ENCODE peak calls at places on chromosome 12, in five cellular contexts. G is stomach, A is BE2C, J is A549, K is GM12878. O is an unnamed sample.

GRCh38 chr12:119592232-119592631 is 1.3 kb upstream of the TMEM233 start:
- DNase-seq in G (no peak), A (no peak), J (no peak), K (no peak), O (no peak)

GRCh38 chr12:23895792-23896218 is 53.7 kb downstream of the SOX5 start:
- DNase-seq in G (no peak), A (no peak), J (no peak), K (no peak), O (no peak)

GRCh38 chr12:92810370-92810769 is 107.6 kb downstream of the PLEKHG7 start:
- DNase-seq in G (no peak), A (no peak), J (no peak), K (peak; percentile 13), O (no peak)

GRCh38 chr12:121033625-121034349 is 5.3 kb downstream of the OASL start:
- DNase-seq in G (peak; percentile 38), A (no peak), J (peak; percentile 42), K (peak; percentile 38), O (no peak)

GRCh38 chr12:71567562-71567961 is 96.1 kb downstream of the ZFC3H1 start:
- DNase-seq in G (no peak), A (no peak), J (no peak), K (no peak), O (no peak)

GRCh38 chr12:117884161-117884560 is 84.6 kb downstream of the KSR2 start:
- DNase-seq in G (no peak), A (no peak), J (no peak), K (no peak), O (no peak)

GRCh38 chr12:121223283-121223946 is 13.5 kb downstream of the P2RX4 start:
- DNase-seq in G (peak; percentile 52), A (peak; percentile 39), J (no peak), K (no peak), O (peak; percentile 48)

GRCh38 chr12:115203661-115204060 is 519.7 kb upstream of the TBX3 start:
- DNase-seq in G (no peak), A (no peak), J (no peak), K (no peak), O (no peak)

GRCh38 chr12:88951860-88952483 is 371.7 kb upstream of the KITLG start:
- DNase-seq in G (no peak), A (no peak), J (no peak), K (no peak), O (no peak)

GRCh38 chr12:76244298-76244697 is 103.9 kb downstream of the BBS10 start:
- DNase-seq in G (no peak), A (no peak), J (no peak), K (no peak), O (no peak)

GRCh38 chr12:79687711-79688270 is 3.0 kb downstream of the PAWR start:
- DNase-seq in G (no peak), A (no peak), J (no peak), K (no peak), O (no peak)

GRCh38 chr12:10310926-10311705 is 3.4 kb downstream of the KLRD1 start:
- DNase-seq in G (no peak), A (no peak), J (no peak), K (no peak), O (no peak)

GRCh38 chr12:55746147-55746912 is 3.4 kb downstream of the GDF11 start:
- DNase-seq in G (no peak), A (no peak), J (no peak), K (no peak), O (no peak)

GRCh38 chr12:507261-507853 is 47.6 kb downstream of the B4GALNT3 start:
- DNase-seq in G (peak; percentile 37), A (no peak), J (no peak), K (no peak), O (no peak)

GRCh38 chr12:96194901-96195844 is 998 bp downstream of the ELK3 start:
- DNase-seq in G (peak; percentile 54), A (peak; percentile 52), J (peak; percentile 71), K (peak; percentile 80), O (peak; percentile 41)

GRCh38 chr12:39931857-39932256 is 174.0 kb downstream of the SLC2A13 start:
- DNase-seq in G (no peak), A (no peak), J (no peak), K (no peak), O (no peak)

GRCh38 chr12:121358093-121358492 is 5.9 kb upstream of the ANAPC5 start:
- DNase-seq in G (no peak), A (no peak), J (no peak), K (no peak), O (no peak)

GRCh38 chr12:124581299-124581698 is 13.9 kb upstream of the NCOR2 start:
- DNase-seq in G (no peak), A (no peak), J (no peak), K (no peak), O (no peak)

GRCh38 chr12:110639336-110640178 is 25.6 kb downstream of the TCTN1 start:
- DNase-seq in G (no peak), A (no peak), J (no peak), K (no peak), O (no peak)

GRCh38 chr12:43951286-43951685 is 115.4 kb downstream of the TMEM117 start:
- DNase-seq in G (no peak), A (no peak), J (no peak), K (no peak), O (no peak)

GRCh38 chr12:113231275-113232231 is 10.3 kb downstream of the TPCN1 start:
- DNase-seq in G (peak; percentile 15), A (no peak), J (no peak), K (no peak), O (no peak)

GRCh38 chr12:76266797-76267196 is 81.4 kb downstream of the BBS10 start:
- DNase-seq in G (no peak), A (no peak), J (no peak), K (no peak), O (no peak)

GRCh38 chr12:52924764-52925716 is 20.2 kb upstream of the KRT8 start:
- DNase-seq in G (no peak), A (peak; percentile 45), J (peak; percentile 85), K (no peak), O (no peak)
- H3K4me1 ChIP-seq in G (peaks cover 43% of the 10 kb centered on the region), A (peaks cover 13% of the 10 kb centered on the region), J (peaks cover 85% of the 10 kb centered on the region), K (no peaks in the 10 kb centered on the region), O (peaks cover 3% of the 10 kb centered on the region)

GRCh38 chr12:63918788-63919300 is 74.3 kb downstream of the SRGAP1 start:
- DNase-seq in G (no peak), A (no peak), J (peak; percentile 71), K (no peak), O (no peak)

GRCh38 chr12:63919758-63920157 is 75.3 kb downstream of the SRGAP1 start:
- DNase-seq in G (no peak), A (no peak), J (no peak), K (no peak), O (no peak)

GRCh38 chr12:63922446-63922845 is 77.9 kb downstream of the SRGAP1 start:
- DNase-seq in G (no peak), A (no peak), J (no peak), K (no peak), O (no peak)

GRCh38 chr12:63917864-63918742 is 73.6 kb downstream of the SRGAP1 start:
- DNase-seq in G (no peak), A (no peak), J (peak; percentile 80), K (peak; percentile 41), O (no peak)

DNA sequence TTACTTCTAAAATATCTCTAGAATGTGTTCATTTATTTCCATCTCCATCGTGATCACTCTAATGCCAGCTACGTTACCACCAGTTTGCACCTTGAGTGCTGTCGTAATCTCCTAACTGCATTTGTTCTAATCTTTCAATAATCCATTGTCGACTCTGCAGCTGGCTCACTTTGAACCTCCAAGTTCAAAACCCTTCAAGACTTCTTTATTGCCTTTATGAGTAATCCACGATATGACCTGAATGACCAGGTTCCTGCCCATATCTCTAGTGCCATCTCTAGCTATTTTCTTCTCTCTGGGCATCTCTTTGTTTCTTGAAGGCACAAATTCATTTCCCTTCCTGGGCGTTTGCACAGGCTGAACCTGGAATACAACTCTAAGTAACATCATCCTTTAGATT is 76.7 kb downstream of the SRGAP1 start:
- DNase-seq in G (no peak), A (no peak), J (no peak), K (no peak), O (no peak)
- H3K4me1 ChIP-seq in G (peaks cover 10% of the 10 kb centered on the region), A (peaks cover 19% of the 10 kb centered on the region), J (peaks cover 57% of the 10 kb centered on the region), K (peaks cover 9% of the 10 kb centered on the region), O (peaks cover 10% of the 10 kb centered on the region)

GRCh38 chr12:46491548-46491947 is 119.0 kb upstream of the SLC38A2 start:
- DNase-seq in G (no peak), A (no peak), J (no peak), K (no peak), O (no peak)

GRCh38 chr12:46493352-46494209 is 121.0 kb upstream of the SLC38A2 start:
- DNase-seq in G (no peak), A (no peak), J (peak; percentile 55), K (no peak), O (no peak)

GRCh38 chr12:46497739-46498138 is 125.2 kb upstream of the SLC38A2 start:
- DNase-seq in G (no peak), A (no peak), J (no peak), K (no peak), O (no peak)

GRCh38 chr12:46492471-46493351 is 120.1 kb upstream of the SLC38A2 start:
- DNase-seq in G (no peak), A (no peak), J (peak; percentile 74), K (no peak), O (no peak)

GRCh38 chr12:46494424-46494823 is 121.9 kb upstream of the SLC38A2 start:
- DNase-seq in G (no peak), A (no peak), J (no peak), K (no peak), O (no peak)
- H3K4me1 ChIP-seq in G (peaks cover 18% of the 10 kb centered on the region), A (no peaks in the 10 kb centered on the region), J (peaks cover 54% of the 10 kb centered on the region), K (no peaks in the 10 kb centered on the region), O (peaks cover 52% of the 10 kb centered on the region)

DNA sequence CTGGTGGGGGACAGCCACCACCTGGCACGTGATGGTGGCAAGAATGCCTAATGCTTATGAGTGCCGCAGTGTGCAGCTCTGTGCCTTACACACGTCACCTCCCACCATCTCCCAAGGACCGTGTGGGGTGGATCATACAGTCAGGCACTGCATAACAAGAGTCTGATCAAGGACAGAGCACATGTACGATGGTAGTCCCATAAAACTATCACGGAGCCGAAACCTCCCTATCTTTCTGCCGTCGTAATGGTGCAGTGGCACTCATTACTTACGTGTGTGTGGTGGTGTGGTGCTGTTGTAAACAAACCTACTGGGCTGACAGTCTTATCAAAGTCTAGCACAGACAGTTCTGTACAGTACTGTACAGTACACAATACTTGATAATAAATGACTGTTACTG is 89.3 kb downstream of the CACNA1C start:
- DNase-seq in G (no peak), A (no peak), J (no peak), K (no peak), O (no peak)
- H3K4me1 ChIP-seq in G (no peaks in the 10 kb centered on the region), A (no peaks in the 10 kb centered on the region), J (no peaks in the 10 kb centered on the region), K (no peaks in the 10 kb centered on the region), O (peaks cover 4% of the 10 kb centered on the region)

DNA sequence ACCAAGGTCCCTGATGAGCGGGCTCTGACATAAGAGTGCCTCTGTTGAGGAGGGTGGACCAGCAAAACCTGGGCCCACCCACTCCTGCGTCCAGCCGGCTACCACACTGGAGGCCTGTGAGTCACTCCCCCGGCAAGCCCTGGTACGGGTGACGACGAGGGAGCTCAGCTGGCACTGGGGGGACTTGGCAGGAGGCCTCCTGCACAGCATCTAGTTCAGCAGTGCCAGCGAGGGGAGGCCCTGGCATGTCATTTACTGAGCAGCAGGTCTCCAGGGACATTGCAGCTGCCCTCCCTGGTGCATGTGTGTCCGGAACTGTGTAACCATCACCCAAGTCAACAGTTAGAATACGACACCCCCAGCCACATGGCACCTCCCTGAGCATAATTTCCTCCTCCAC is 24.4 kb downstream of the CD9 start:
- DNase-seq in G (no peak), A (peak; percentile 55), J (no peak), K (no peak), O (no peak)
- H3K4me1 ChIP-seq in G (peaks cover 78% of the 10 kb centered on the region), A (peaks cover 15% of the 10 kb centered on the region), J (peaks cover 19% of the 10 kb centered on the region), K (no peaks in the 10 kb centered on the region), O (peaks cover 28% of the 10 kb centered on the region)